ENCODE peak calls at places on chromosomes 3 and 15, in six cellular contexts. G is body of pancreas, Z is HFFc6, K is fibroblast of lung, J is EL, L is posterior cingulate gyrus. S is an unnamed sample.

GRCh38 chr3:128405554-128406277 is 61.0 kb downstream of the DNAJB8 start:
- DNase-seq in G (peak), Z (no peak), K (no peak), J (no peak), L (no peak), S (no peak)

GRCh38 chr3:188185717-188186236 is 31.8 kb downstream of the LPP start:
- DNase-seq in G (peak), Z (peak), K (no peak), J (no peak), L (no peak), S (no peak)

GRCh38 chr3:159829056-159829995 is 159.3 kb upstream of the IL12A start:
- DNase-seq in G (peak), Z (peak), K (peak), J (peak), L (peak), S (peak)

GRCh38 chr15:73969151-73969759 is 22.8 kb downstream of the STOML1 start:
- DNase-seq in G (no peak), Z (no peak), K (no peak), J (no peak), L (no peak), S (no peak)

GRCh38 chr3:164194842-164195241 is 883.5 kb downstream of the SI start:
- DNase-seq in G (no peak), Z (no peak), K (no peak), J (no peak), L (no peak), S (no peak)

GRCh38 chr3:191982481-191982880 is 521.5 kb downstream of the PYDC2 start:
- DNase-seq in G (no peak), Z (no peak), K (no peak), J (peak), L (no peak), S (peak)

GRCh38 chr3:155688481-155688880 is 56.4 kb downstream of the PLCH1 start:
- DNase-seq in G (no peak), Z (no peak), K (no peak), J (no peak), L (no peak), S (no peak)

GRCh38 chr3:71530903-71531535 is 52.5 kb downstream of the FOXP1 start:
- DNase-seq in G (no peak), Z (no peak), K (no peak), J (no peak), L (no peak), S (no peak)

GRCh38 chr3:75001330-75001729 is 386.9 kb upstream of the CNTN3 start:
- DNase-seq in G (no peak), Z (no peak), K (peak), J (no peak), L (no peak), S (no peak)

GRCh38 chr15:66999601-67000000 is 65.8 kb upstream of the SMAD3 start:
- DNase-seq in G (no peak), Z (no peak), K (no peak), J (no peak), L (no peak), S (no peak)

GRCh38 chr3:59704292-59704691 is 654.5 kb upstream of the CFAP20DC start:
- DNase-seq in G (no peak), Z (no peak), K (peak), J (no peak), L (no peak), S (no peak)

GRCh38 chr15:98561169-98561941 is 87.0 kb upstream of the IGF1R start:
- DNase-seq in G (no peak), Z (no peak), K (no peak), J (no peak), L (no peak), S (no peak)

GRCh38 chr15:43828061-43828657 is 1.4 kb downstream of the WDR76 start:
- DNase-seq in G (no peak), Z (no peak), K (peak), J (peak), L (no peak), S (no peak)

GRCh38 chr3:52001443-52001974 is 5.8 kb upstream of the RPL29 start:
- DNase-seq in G (peak), Z (peak), K (peak), J (peak), L (peak), S (peak)

GRCh38 chr15:83516935-83517334 is 69.8 kb downstream of the SH3GL3 start:
- DNase-seq in G (no peak), Z (peak), K (peak), J (no peak), L (no peak), S (peak)

GRCh38 chr15:94266000-94266399 is 34.6 kb downstream of the MCTP2 start:
- DNase-seq in G (no peak), Z (no peak), K (no peak), J (no peak), L (no peak), S (no peak)

GRCh38 chr3:67647390-67647878 is 7.0 kb downstream of the SUCLG2 start:
- DNase-seq in G (peak), Z (peak), K (peak), J (peak), L (no peak), S (peak)

GRCh38 chr3:192825657-192826200 is 91.9 kb downstream of the MB21D2 start:
- DNase-seq in G (peak), Z (no peak), K (peak), J (no peak), L (no peak), S (no peak)

GRCh38 chr3:114383875-114384557 is 90.2 kb downstream of the TIGIT start:
- DNase-seq in G (peak), Z (peak), K (peak), J (peak), L (peak), S (peak)

GRCh38 chr3:15805756-15806266 is 8.0 kb upstream of the ANKRD28 start:
- DNase-seq in G (no peak), Z (peak), K (peak), J (peak), L (no peak), S (peak)

GRCh38 chr3:64919934-64920333 is 232.1 kb upstream of the ADAMTS9 start:
- DNase-seq in G (no peak), Z (no peak), K (no peak), J (no peak), L (no peak), S (no peak)

GRCh38 chr15:62928242-62928995 is 114.1 kb upstream of the TPM1 start:
- DNase-seq in G (peak), Z (peak), K (peak), J (peak), L (peak), S (peak)

GRCh38 chr3:187966636-187967035 is 187.3 kb upstream of the LPP start:
- DNase-seq in G (no peak), Z (no peak), K (no peak), J (no peak), L (peak), S (no peak)

GRCh38 chr15:44812029-44812517 is 75.7 kb downstream of the TRIM69 start:
- DNase-seq in G (peak), Z (no peak), K (no peak), J (no peak), L (no peak), S (no peak)

GRCh38 chr15:84904409-84904808 is 19.9 kb downstream of the SLC28A1 start:
- DNase-seq in G (no peak), Z (no peak), K (no peak), J (no peak), L (no peak), S (no peak)

GRCh38 chr3:126676919-126677705 is 22.2 kb upstream of the TXNRD3 start:
- DNase-seq in G (no peak), Z (peak), K (no peak), J (peak), L (no peak), S (peak)

GRCh38 chr15:77659350-77660321 is 26.9 kb upstream of the LINGO1 start:
- DNase-seq in G (peak), Z (peak), K (peak), J (peak), L (peak), S (peak)

GRCh38 chr3:40179016-40179415 is 130.5 kb upstream of the EIF1B start:
- DNase-seq in G (peak), Z (peak), K (peak), J (peak), L (peak), S (peak)

GRCh38 chr15:63391669-63392354 is 10.2 kb upstream of the CA12 start:
- DNase-seq in G (no peak), Z (no peak), K (no peak), J (no peak), L (no peak), S (no peak)

GRCh38 chr3:9203317-9203716 is 46.1 kb downstream of the SRGAP3 start:
- DNase-seq in G (no peak), Z (no peak), K (no peak), J (no peak), L (no peak), S (no peak)